ENCODE peak calls at places on chromosomes 16 and 17, in eight cellular contexts. J is Ammon's horn, U is foreskin keratinocyte, P is nucleus accumbens, R is KBM-7, N is aorta, V is activated T-cell treated with anti-CD3 and anti-CD28 coated beads for 48 hours, A is Caco-2. O is an unnamed sample.

GRCh38 chr17:48869821-48870318 is 22.7 kb upstream of the ATP5MC1 start:
- DNase-seq in R (no peak), A (no peak), J (no peak), U (no peak), N (no peak), V (no peak), P (no peak), O (no peak)

GRCh38 chr16:82137819-82138177 is 32.2 kb downstream of the MPHOSPH6 start:
- DNase-seq in P (no peak), V (no peak), A (no peak), R (no peak), J (no peak), N (no peak), U (no peak), O (no peak)

GRCh38 chr16:84044108-84044488 is 1.5 kb upstream of the SLC38A8 start:
- DNase-seq in J (no peak), U (no peak), R (peak; percentile 44), N (peak; percentile 5), P (no peak), V (no peak), A (peak; percentile 69), O (no peak)

GRCh38 chr16:19853973-19854876 is 30.4 kb downstream of the GPRC5B start:
- DNase-seq in A (no peak), U (no peak), V (no peak), P (no peak), R (no peak), N (no peak), J (no peak), O (no peak)

GRCh38 chr17:50316016-50316587 is 29.8 kb upstream of the XYLT2 start:
- DNase-seq in U (peak; percentile 70), V (no peak), R (no peak), N (no peak), J (no peak), P (no peak), A (no peak), O (no peak)

GRCh38 chr17:43467981-43468541 is 15.7 kb upstream of the DHX8 start:
- DNase-seq in U (peak; percentile 89), A (no peak), J (peak; percentile 46), R (no peak), V (no peak), P (no peak), N (no peak), O (no peak)

GRCh38 chr17:9974460-9975381 is 69.7 kb upstream of the RCVRN start:
- DNase-seq in P (no peak), V (no peak), J (no peak), A (no peak), N (no peak), U (no peak), R (no peak), O (no peak)

GRCh38 chr16:85663891-85664321 is 24.8 kb downstream of the GINS2 start:
- DNase-seq in A (no peak), R (no peak), J (no peak), V (no peak), N (peak; percentile 33), U (no peak), P (no peak), O (peak; percentile 22)

GRCh38 chr16:68019167-68019680 is 3.5 kb upstream of the DPEP2NB start:
- DNase-seq in J (no peak), U (no peak), N (no peak), P (no peak), V (no peak), A (no peak), R (no peak), O (no peak)

GRCh38 chr17:27485711-27486495 is 29.7 kb downstream of the KSR1 start:
- DNase-seq in R (no peak), N (no peak), V (no peak), P (no peak), A (no peak), J (no peak), U (no peak), O (no peak)

GRCh38 chr17:40148527-40148926 is 8.2 kb downstream of the CASC3 start:
- DNase-seq in V (no peak), A (no peak), P (no peak), U (no peak), J (no peak), N (no peak), R (no peak), O (no peak)

GRCh38 chr17:4881761-4882555 is 17.4 kb upstream of the C17orf107 start:
- DNase-seq in J (peak; percentile 77), V (peak; percentile 45), U (peak; percentile 80), A (peak; percentile 71), P (peak; percentile 19), N (no peak), R (peak; percentile 63), O (peak; percentile 61)

O was measured in left cardiac atrium.